ENCODE peak calls at places on chromosome 14, in six cellular contexts. One of them, this sample, is unnamed. For H3K27me3, the result is how much of the 10 kb centered on the place peaks cover.

GRCh38 chr14:50230601-50231474 is 540 bp downstream of the SOS2 start:
- DNase-seq in neural progenitor cell: peak
- DNase-seq in HepG2: peak
- DNase-seq in GM12878: peak
- DNase-seq in sigmoid colon: peak
- DNase-seq in CD4-positive, CD25-positive, alpha-beta regulatory T cell: peak
- DNase-seq in this sample: peak

GRCh38 chr14:51208982-51209381 is 31.1 kb upstream of the TMX1 start:
- DNase-seq in neural progenitor cell: no peak
- DNase-seq in HepG2: no peak
- DNase-seq in GM12878: no peak
- DNase-seq in sigmoid colon: no peak
- DNase-seq in CD4-positive, CD25-positive, alpha-beta regulatory T cell: no peak
- DNase-seq in this sample: no peak

GRCh38 chr14:36503771-36504741 is 16.0 kb downstream of the NKX2-1 start:
- DNase-seq in neural progenitor cell: peak
- DNase-seq in HepG2: no peak
- DNase-seq in GM12878: no peak
- DNase-seq in sigmoid colon: no peak
- DNase-seq in CD4-positive, CD25-positive, alpha-beta regulatory T cell: no peak
- DNase-seq in this sample: no peak

GRCh38 chr14:84927096-84927910 is 602.6 kb upstream of the FLRT2 start:
- DNase-seq in neural progenitor cell: no peak
- DNase-seq in HepG2: no peak
- DNase-seq in GM12878: no peak
- DNase-seq in sigmoid colon: no peak
- DNase-seq in CD4-positive, CD25-positive, alpha-beta regulatory T cell: no peak
- DNase-seq in this sample: no peak

GRCh38 chr14:106694638-106695393 is 1168.4 kb downstream of the TMEM121 start:
- DNase-seq in neural progenitor cell: no peak
- DNase-seq in HepG2: no peak
- DNase-seq in GM12878: no peak
- DNase-seq in sigmoid colon: no peak
- DNase-seq in CD4-positive, CD25-positive, alpha-beta regulatory T cell: peak
- DNase-seq in this sample: no peak

GRCh38 chr14:76922599-76922998 is 96.4 kb downstream of the LRRC74A start:
- DNase-seq in neural progenitor cell: no peak
- DNase-seq in HepG2: no peak
- DNase-seq in GM12878: no peak
- DNase-seq in sigmoid colon: no peak
- DNase-seq in CD4-positive, CD25-positive, alpha-beta regulatory T cell: no peak
- DNase-seq in this sample: no peak

GRCh38 chr14:81805785-81806184 is 272.1 kb upstream of the SEL1L start:
- DNase-seq in neural progenitor cell: no peak
- DNase-seq in HepG2: no peak
- DNase-seq in GM12878: no peak
- DNase-seq in sigmoid colon: no peak
- DNase-seq in CD4-positive, CD25-positive, alpha-beta regulatory T cell: no peak
- DNase-seq in this sample: no peak

GRCh38 chr14:20427231-20428009 is 8.5 kb downstream of the KLHL33 start:
- DNase-seq in neural progenitor cell: no peak
- DNase-seq in HepG2: peak
- DNase-seq in GM12878: peak
- DNase-seq in sigmoid colon: no peak
- DNase-seq in CD4-positive, CD25-positive, alpha-beta regulatory T cell: no peak
- DNase-seq in this sample: peak

GRCh38 chr14:89617142-89617460 is 200.1 kb upstream of the FOXN3 start:
- DNase-seq in neural progenitor cell: no peak
- DNase-seq in HepG2: no peak
- DNase-seq in GM12878: no peak
- DNase-seq in sigmoid colon: no peak
- DNase-seq in CD4-positive, CD25-positive, alpha-beta regulatory T cell: no peak
- DNase-seq in this sample: no peak

GRCh38 chr14:100885196-100886030 is 18.1 kb downstream of the RTL1 start:
- DNase-seq in neural progenitor cell: no peak
- DNase-seq in HepG2: no peak
- DNase-seq in GM12878: no peak
- DNase-seq in sigmoid colon: peak
- DNase-seq in CD4-positive, CD25-positive, alpha-beta regulatory T cell: no peak
- DNase-seq in this sample: no peak

GRCh38 chr14:96297000-96297399 is 41.0 kb downstream of the BDKRB1 start:
- DNase-seq in neural progenitor cell: no peak
- DNase-seq in HepG2: peak
- DNase-seq in GM12878: no peak
- DNase-seq in sigmoid colon: no peak
- DNase-seq in CD4-positive, CD25-positive, alpha-beta regulatory T cell: no peak
- DNase-seq in this sample: no peak

GRCh38 chr14:47675489-47676300 is at the start of gene MDGA2:
- DNase-seq in neural progenitor cell: peak
- DNase-seq in HepG2: no peak
- DNase-seq in GM12878: no peak
- DNase-seq in sigmoid colon: no peak
- DNase-seq in CD4-positive, CD25-positive, alpha-beta regulatory T cell: no peak
- DNase-seq in this sample: no peak

GRCh38 chr14:93533864-93534263 is 103.1 kb downstream of the UNC79 start:
- DNase-seq in neural progenitor cell: no peak
- DNase-seq in HepG2: no peak
- DNase-seq in GM12878: peak
- DNase-seq in sigmoid colon: no peak
- DNase-seq in CD4-positive, CD25-positive, alpha-beta regulatory T cell: no peak
- DNase-seq in this sample: no peak

GRCh38 chr14:34258318-34258717 is 203.7 kb downstream of the SPTSSA start:
- DNase-seq in neural progenitor cell: no peak
- DNase-seq in HepG2: no peak
- DNase-seq in GM12878: no peak
- DNase-seq in sigmoid colon: no peak
- DNase-seq in CD4-positive, CD25-positive, alpha-beta regulatory T cell: no peak
- DNase-seq in this sample: no peak

GRCh38 chr14:77543637-77544334 is 45.2 kb upstream of the ISM2 start:
- DNase-seq in neural progenitor cell: no peak
- DNase-seq in HepG2: no peak
- DNase-seq in GM12878: no peak
- DNase-seq in sigmoid colon: no peak
- DNase-seq in CD4-positive, CD25-positive, alpha-beta regulatory T cell: no peak
- DNase-seq in this sample: no peak

GRCh38 chr14:47843236-47843635 is 167.8 kb upstream of the MDGA2 start:
- DNase-seq in neural progenitor cell: no peak
- DNase-seq in HepG2: no peak
- DNase-seq in GM12878: no peak
- DNase-seq in sigmoid colon: no peak
- DNase-seq in CD4-positive, CD25-positive, alpha-beta regulatory T cell: no peak
- DNase-seq in this sample: no peak

GRCh38 chr14:62885451-62885850 is 159.8 kb downstream of the KCNH5 start:
- DNase-seq in neural progenitor cell: no peak
- DNase-seq in HepG2: no peak
- DNase-seq in GM12878: no peak
- DNase-seq in sigmoid colon: no peak
- DNase-seq in CD4-positive, CD25-positive, alpha-beta regulatory T cell: no peak
- DNase-seq in this sample: peak

GRCh38 chr14:76995279-76996035 is 33.1 kb downstream of the IRF2BPL start:
- DNase-seq in neural progenitor cell: no peak
- DNase-seq in HepG2: no peak
- DNase-seq in GM12878: no peak
- DNase-seq in sigmoid colon: no peak
- DNase-seq in CD4-positive, CD25-positive, alpha-beta regulatory T cell: no peak
- DNase-seq in this sample: no peak

GRCh38 chr14:95359974-95360826 is 40.5 kb upstream of the CLMN start:
- DNase-seq in neural progenitor cell: peak
- DNase-seq in HepG2: no peak
- DNase-seq in GM12878: no peak
- DNase-seq in sigmoid colon: no peak
- DNase-seq in CD4-positive, CD25-positive, alpha-beta regulatory T cell: no peak
- DNase-seq in this sample: no peak

GRCh38 chr14:33576014-33576413 is 374.9 kb downstream of the EGLN3 start:
- DNase-seq in neural progenitor cell: no peak
- DNase-seq in HepG2: no peak
- DNase-seq in GM12878: no peak
- DNase-seq in sigmoid colon: no peak
- DNase-seq in CD4-positive, CD25-positive, alpha-beta regulatory T cell: no peak
- DNase-seq in this sample: no peak

GRCh38 chr14:51167587-51168219 is 72.3 kb upstream of the TMX1 start:
- DNase-seq in neural progenitor cell: no peak
- DNase-seq in HepG2: no peak
- DNase-seq in GM12878: no peak
- DNase-seq in sigmoid colon: no peak
- DNase-seq in CD4-positive, CD25-positive, alpha-beta regulatory T cell: no peak
- DNase-seq in this sample: no peak

GRCh38 chr14:65476290-65476941 is 63.9 kb downstream of the FUT8 start:
- DNase-seq in neural progenitor cell: no peak
- DNase-seq in HepG2: no peak
- DNase-seq in GM12878: peak
- DNase-seq in sigmoid colon: no peak
- DNase-seq in CD4-positive, CD25-positive, alpha-beta regulatory T cell: no peak
- DNase-seq in this sample: no peak

GRCh38 chr14:91400696-91401095 is 16.9 kb downstream of the CCDC88C start:
- DNase-seq in neural progenitor cell: no peak
- DNase-seq in HepG2: no peak
- DNase-seq in GM12878: no peak
- DNase-seq in sigmoid colon: no peak
- DNase-seq in CD4-positive, CD25-positive, alpha-beta regulatory T cell: no peak
- DNase-seq in this sample: no peak

GRCh38 chr14:76884853-76885276 is 58.7 kb downstream of the LRRC74A start:
- DNase-seq in neural progenitor cell: no peak
- DNase-seq in HepG2: no peak
- DNase-seq in GM12878: no peak
- DNase-seq in sigmoid colon: no peak
- DNase-seq in CD4-positive, CD25-positive, alpha-beta regulatory T cell: no peak
- DNase-seq in this sample: no peak

GRCh38 chr14:91337699-91338335 is 79.8 kb downstream of the CCDC88C start:
- DNase-seq in neural progenitor cell: no peak
- DNase-seq in HepG2: no peak
- DNase-seq in GM12878: no peak
- DNase-seq in sigmoid colon: no peak
- DNase-seq in CD4-positive, CD25-positive, alpha-beta regulatory T cell: no peak
- DNase-seq in this sample: no peak

GRCh38 chr14:42475289-42475688 is 868.6 kb downstream of the LRFN5 start:
- DNase-seq in neural progenitor cell: peak
- DNase-seq in HepG2: no peak
- DNase-seq in GM12878: no peak
- DNase-seq in sigmoid colon: no peak
- DNase-seq in CD4-positive, CD25-positive, alpha-beta regulatory T cell: no peak
- DNase-seq in this sample: no peak

GRCh38 chr14:99467338-99468075 is 13.2 kb downstream of the SETD3 start:
- DNase-seq in neural progenitor cell: no peak
- DNase-seq in HepG2: no peak
- DNase-seq in GM12878: no peak
- DNase-seq in sigmoid colon: no peak
- DNase-seq in CD4-positive, CD25-positive, alpha-beta regulatory T cell: no peak
- DNase-seq in this sample: no peak

GRCh38 chr14:28770061-28770460 is 3.5 kb downstream of the FOXG1 start:
- DNase-seq in neural progenitor cell: no peak
- DNase-seq in HepG2: no peak
- DNase-seq in GM12878: no peak
- DNase-seq in sigmoid colon: no peak
- DNase-seq in CD4-positive, CD25-positive, alpha-beta regulatory T cell: no peak
- DNase-seq in this sample: no peak
- H3K27me3 ChIP-seq in neural progenitor cell: half or more
- H3K27me3 ChIP-seq in HepG2: under half
- H3K27me3 ChIP-seq in GM12878: under half
- H3K27me3 ChIP-seq in sigmoid colon: half or more
- H3K27me3 ChIP-seq in CD4-positive, CD25-positive, alpha-beta regulatory T cell: under half
- H3K27me3 ChIP-seq in this sample: half or more

GRCh38 chr14:22518073-22518472 is 71.0 kb downstream of the DAD1 start:
- DNase-seq in neural progenitor cell: peak
- DNase-seq in HepG2: no peak
- DNase-seq in GM12878: no peak
- DNase-seq in sigmoid colon: no peak
- DNase-seq in CD4-positive, CD25-positive, alpha-beta regulatory T cell: no peak
- DNase-seq in this sample: no peak
- H3K4me3 ChIP-seq in neural progenitor cell: no peak
- H3K4me3 ChIP-seq in HepG2: no peak
- H3K4me3 ChIP-seq in GM12878: no peak
- H3K4me3 ChIP-seq in sigmoid colon: no peak
- H3K4me3 ChIP-seq in CD4-positive, CD25-positive, alpha-beta regulatory T cell: peak
- H3K4me3 ChIP-seq in this sample: no peak

DNA sequence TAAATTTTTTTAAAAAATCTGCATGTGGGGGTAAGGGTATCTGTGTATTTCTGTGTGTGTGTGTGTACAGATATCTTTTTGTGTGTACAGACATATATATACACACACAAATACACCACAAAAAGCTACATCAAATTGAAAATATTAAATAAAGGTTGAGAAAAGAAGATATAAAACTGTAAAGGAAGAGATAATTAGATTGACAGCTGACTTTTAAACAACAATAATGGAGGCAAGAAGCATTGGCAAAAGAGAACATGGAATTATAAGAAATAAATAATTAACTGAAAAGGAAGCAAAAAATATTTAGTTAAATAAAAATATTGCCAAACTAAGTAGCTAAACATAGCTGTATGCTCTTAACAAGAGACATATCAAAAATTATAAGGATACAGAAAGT is 291.4 kb downstream of the FSCB start:
- DNase-seq in neural progenitor cell: no peak
- DNase-seq in HepG2: no peak
- DNase-seq in GM12878: no peak
- DNase-seq in sigmoid colon: no peak
- DNase-seq in CD4-positive, CD25-positive, alpha-beta regulatory T cell: no peak
- DNase-seq in this sample: no peak
- H3K27ac ChIP-seq in neural progenitor cell: no peak
- H3K27ac ChIP-seq in HepG2: no peak
- H3K27ac ChIP-seq in GM12878: no peak
- H3K27ac ChIP-seq in sigmoid colon: no peak
- H3K27ac ChIP-seq in CD4-positive, CD25-positive, alpha-beta regulatory T cell: no peak
- H3K27ac ChIP-seq in this sample: no peak

GRCh38 chr14:64391986-64392385 is 3.8 kb downstream of the MTHFD1 start:
- DNase-seq in neural progenitor cell: no peak
- DNase-seq in HepG2: no peak
- DNase-seq in GM12878: no peak
- DNase-seq in sigmoid colon: peak
- DNase-seq in CD4-positive, CD25-positive, alpha-beta regulatory T cell: no peak
- DNase-seq in this sample: no peak

GRCh38 chr14:64388533-64389243 is 535 bp downstream of the MTHFD1 start:
- DNase-seq in neural progenitor cell: peak
- DNase-seq in HepG2: peak
- DNase-seq in GM12878: no peak
- DNase-seq in sigmoid colon: no peak
- DNase-seq in CD4-positive, CD25-positive, alpha-beta regulatory T cell: no peak
- DNase-seq in this sample: no peak

GRCh38 chr14:64394423-64394822 is 6.3 kb downstream of the MTHFD1 start:
- DNase-seq in neural progenitor cell: no peak
- DNase-seq in HepG2: no peak
- DNase-seq in GM12878: no peak
- DNase-seq in sigmoid colon: no peak
- DNase-seq in CD4-positive, CD25-positive, alpha-beta regulatory T cell: no peak
- DNase-seq in this sample: no peak

GRCh38 chr14:64387738-64388532 is at the start of gene MTHFD1:
- DNase-seq in neural progenitor cell: peak
- DNase-seq in HepG2: peak
- DNase-seq in GM12878: peak
- DNase-seq in sigmoid colon: peak
- DNase-seq in CD4-positive, CD25-positive, alpha-beta regulatory T cell: peak
- DNase-seq in this sample: peak

GRCh38 chr14:64391113-64391725 is 3.1 kb downstream of the MTHFD1 start:
- DNase-seq in neural progenitor cell: peak
- DNase-seq in HepG2: no peak
- DNase-seq in GM12878: no peak
- DNase-seq in sigmoid colon: no peak
- DNase-seq in CD4-positive, CD25-positive, alpha-beta regulatory T cell: no peak
- DNase-seq in this sample: no peak
- H3K27me3 ChIP-seq in neural progenitor cell: under half
- H3K27me3 ChIP-seq in HepG2: under half
- H3K27me3 ChIP-seq in GM12878: under half
- H3K27me3 ChIP-seq in sigmoid colon: under half
- H3K27me3 ChIP-seq in CD4-positive, CD25-positive, alpha-beta regulatory T cell: under half
- H3K27me3 ChIP-seq in this sample: under half